ENCODE peak calls at places on chromosomes 7 and 10, in ten cellular contexts. S is uterus, B is hepatocyte, M is heart right ventricle, I is AG10803, Z is lower lobe of right lung, P is psoas muscle, A is colonic mucosa, H is bronchial epithelial cell, Y is fibroblast of the aortic adventitia. T is an unnamed sample.

GRCh38 chr10:127133672-127134500 is 62.5 kb downstream of the INSYN2A start:
- DNase-seq in S (no peak), B (no peak), M (no peak), I (no peak), Z (no peak), P (no peak), A (no peak), H (no peak), Y (no peak), T (no peak)

GRCh38 chr10:96560489-96560888 is 26.3 kb downstream of the TM9SF3 start:
- DNase-seq in S (no peak), B (no peak), M (no peak), I (no peak), Z (no peak), P (no peak), A (no peak), H (no peak), Y (no peak), T (no peak)

GRCh38 chr7:101537935-101538595 is 91.0 kb downstream of the MYL10 start:
- DNase-seq in S (no peak), B (no peak), M (no peak), I (no peak), Z (no peak), P (no peak), A (no peak), H (no peak), Y (no peak), T (no peak)

GRCh38 chr7:71348751-71349415 is 216.9 kb downstream of the GALNT17 start:
- DNase-seq in S (peak; percentile 16), B (peak; percentile 64), M (no peak), I (no peak), Z (no peak), P (no peak), A (no peak), H (peak; percentile 30), Y (no peak), T (no peak)

GRCh38 chr10:89838002-89838615 is 136.7 kb downstream of the KIF20B start:
- DNase-seq in S (no peak), B (no peak), M (no peak), I (no peak), Z (no peak), P (no peak), A (no peak), H (no peak), Y (no peak), T (no peak)

GRCh38 chr7:34756025-34756437 is 98.0 kb downstream of the NPSR1 start:
- DNase-seq in S (no peak), B (no peak), M (no peak), I (peak; percentile 3), Z (no peak), P (no peak), A (no peak), H (no peak), Y (no peak), T (no peak)

GRCh38 chr7:24665564-24666294 is 91.5 kb downstream of the GSDME start:
- DNase-seq in S (peak; percentile 15), B (peak; percentile 68), M (no peak), I (peak; percentile 53), Z (no peak), P (no peak), A (peak; percentile 48), H (peak; percentile 48), Y (peak; percentile 79), T (peak; percentile 30)

GRCh38 chr10:110151467-110151866 is 55.9 kb upstream of the MXI1 start:
- DNase-seq in S (no peak), B (peak; percentile 69), M (no peak), I (no peak), Z (peak; percentile 60), P (no peak), A (peak; percentile 96), H (peak; percentile 68), Y (no peak), T (peak; percentile 90)

DNA sequence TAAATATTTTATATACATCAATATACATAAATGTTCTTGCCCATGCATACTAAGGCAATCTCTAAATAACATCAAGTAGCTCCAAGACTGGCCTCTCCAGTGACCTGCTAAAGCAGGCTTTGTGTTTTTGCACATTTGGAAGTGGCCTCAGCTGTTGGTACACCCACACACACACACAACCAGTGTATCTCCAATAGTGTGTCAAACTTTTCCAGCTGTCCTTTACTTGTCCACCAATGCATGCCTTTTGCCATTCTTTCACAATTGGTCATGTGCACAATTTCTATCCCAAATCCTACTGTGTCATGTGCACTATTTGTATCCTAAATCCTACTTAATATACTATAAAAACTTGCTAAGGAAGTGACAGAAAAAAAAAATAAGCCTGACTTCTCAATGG is 21.6 kb downstream of the LMOD2 start:
- DNase-seq in S (no peak), B (no peak), M (no peak), I (no peak), Z (no peak), P (no peak), A (no peak), H (no peak), Y (no peak), T (no peak)
- H3K4me3 ChIP-seq in S (no peak overlapping the region), B (no peak overlapping the region), M (no peak overlapping the region), I (no peak overlapping the region), Z (no peak overlapping the region), P (no peak overlapping the region), A (no peak overlapping the region), H (no peak overlapping the region), Y (no peak overlapping the region), T (no peak overlapping the region)

GRCh38 chr10:80281292-80281691 is 8.2 kb downstream of the MAT1A start:
- DNase-seq in S (no peak), B (no peak), M (no peak), I (no peak), Z (no peak), P (no peak), A (peak; percentile 6), H (no peak), Y (no peak), T (no peak)

GRCh38 chr10:80284522-80284921 is 4.9 kb downstream of the MAT1A start:
- DNase-seq in S (no peak), B (no peak), M (no peak), I (no peak), Z (no peak), P (no peak), A (no peak), H (no peak), Y (no peak), T (no peak)

GRCh38 chr10:80283536-80284199 is 5.8 kb downstream of the MAT1A start:
- DNase-seq in S (no peak), B (peak; percentile 3), M (no peak), I (no peak), Z (no peak), P (no peak), A (no peak), H (no peak), Y (no peak), T (no peak)

GRCh38 chr10:80281784-80282505 is 7.5 kb downstream of the MAT1A start:
- DNase-seq in S (no peak), B (peak; percentile 9), M (no peak), I (no peak), Z (no peak), P (no peak), A (no peak), H (no peak), Y (no peak), T (peak; percentile 81)

GRCh38 chr10:80283119-80283518 is 6.3 kb downstream of the MAT1A start:
- DNase-seq in S (no peak), B (peak; percentile 11), M (no peak), I (no peak), Z (no peak), P (no peak), A (no peak), H (no peak), Y (no peak), T (no peak)
- TF ChIP-seq CTCF in S (no peak), B (no peak), M (no peak), I (no peak), Z (no peak), P (no peak), A (no peak), H (no peak), Y (no peak), T (no peak)

GRCh38 chr7:27182861-27183681 is 2.0 kb downstream of the HOXA11 start:
- DNase-seq in S (peak; percentile 32), B (no peak), M (no peak), I (no peak), Z (peak; percentile 31), P (no peak), A (no peak), H (no peak), Y (no peak), T (no peak)

GRCh38 chr7:27182285-27182827 is 2.7 kb downstream of the HOXA11 start:
- DNase-seq in S (peak; percentile 35), B (no peak), M (no peak), I (no peak), Z (no peak), P (no peak), A (no peak), H (no peak), Y (no peak), T (no peak)

GRCh38 chr7:27184342-27185012 is 555 bp downstream of the HOXA11 start:
- DNase-seq in S (peak; percentile 38), B (no peak), M (no peak), I (no peak), Z (no peak), P (peak; percentile 67), A (no peak), H (no peak), Y (no peak), T (no peak)

GRCh38 chr7:27185013-27185707 is at the start of gene HOXA11:
- DNase-seq in S (peak; percentile 97), B (peak; percentile 85), M (no peak), I (peak; percentile 91), Z (no peak), P (no peak), A (peak; percentile 91), H (no peak), Y (no peak), T (no peak)

DNA sequence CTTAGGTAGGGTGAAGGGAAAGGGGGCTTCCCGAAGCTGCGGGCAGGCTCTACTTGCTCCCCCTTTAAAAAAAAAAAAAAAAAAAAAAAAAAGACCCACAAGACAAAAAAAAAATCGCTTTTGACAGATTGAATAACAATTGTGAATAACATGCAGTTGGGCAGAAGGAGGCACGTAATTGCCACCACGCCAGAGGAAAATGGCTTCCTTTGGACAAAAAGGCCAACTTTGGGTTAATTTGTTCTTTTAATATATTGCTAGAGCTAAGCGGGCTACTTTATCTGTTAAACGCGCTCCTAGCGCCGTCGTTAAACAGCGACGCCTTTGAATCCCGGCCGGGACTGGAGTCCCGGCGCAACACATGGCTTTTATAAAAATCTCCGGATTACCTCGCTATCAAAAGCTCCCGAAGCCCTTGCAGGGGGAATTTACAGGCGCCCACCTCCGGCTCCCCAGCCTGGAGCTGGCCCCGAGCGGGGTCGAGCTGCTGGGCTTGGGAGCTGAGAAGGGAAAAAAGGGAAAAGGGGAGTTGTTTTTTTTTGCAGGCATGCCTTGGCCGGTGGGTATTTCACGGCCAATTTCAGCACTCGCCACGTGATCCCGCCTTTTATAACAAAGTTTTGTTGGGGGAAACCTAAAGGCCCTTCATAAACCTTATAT is 1.2 kb downstream of the HOXA11 start:
- DNase-seq in S (peak; percentile 19), B (no peak), M (no peak), I (no peak), Z (no peak), P (no peak), A (no peak), H (no peak), Y (no peak), T (no peak)
- H3K4me3 ChIP-seq in S (peak overlapping the region; percentile 79), B (peak overlapping the region; percentile 77), M (peak overlapping the region; percentile 42), I (peak overlapping the region; percentile 79), Z (peak overlapping the region; percentile 40), P (peak overlapping the region; percentile 72), A (peak overlapping the region; percentile 50), H (no peak overlapping the region), Y (peak overlapping the region; percentile 10), T (no peak overlapping the region)

DNA sequence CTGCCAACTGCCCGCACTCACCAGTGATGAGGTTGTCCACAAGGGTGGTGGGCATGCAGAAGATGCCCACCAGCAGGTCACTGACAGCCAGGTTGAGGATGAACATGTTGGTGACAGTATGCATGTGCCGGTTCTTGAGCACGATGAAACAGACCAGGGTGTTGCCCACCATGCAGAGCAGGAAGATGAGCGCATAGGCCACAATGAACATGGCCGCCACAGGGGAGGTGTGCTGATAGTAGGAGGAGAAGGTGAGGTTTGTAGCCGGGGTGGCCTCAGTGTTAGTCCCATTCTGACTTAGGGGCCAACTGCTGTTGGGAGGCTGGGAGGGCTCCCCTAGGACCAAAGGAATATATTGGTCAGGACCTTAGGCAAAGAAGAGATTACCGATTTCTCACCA is 17.7 kb downstream of the NPFFR1 start:
- DNase-seq in S (no peak), B (no peak), M (no peak), I (no peak), Z (no peak), P (no peak), A (no peak), H (no peak), Y (no peak), T (no peak)
- TF ChIP-seq CTCF in S (no peak), B (no peak), M (no peak), I (no peak), Z (no peak), P (no peak), A (no peak), H (no peak), Y (no peak), T (no peak)